ENCODE peak calls at places on chromosomes 12 and 14, in six cellular contexts. K, I, A, D, Y and R are unnamed samples.

GRCh38 chr12:7439579-7440505 is 4.1 kb downstream of the CD163L1 start:
- DNase-seq in K (no peak), I (peak), A (peak), D (peak), Y (peak), R (peak)

GRCh38 chr14:59630281-59630963 is 53.8 kb upstream of the CCDC175 start:
- DNase-seq in K (no peak), I (peak), A (no peak), D (peak), Y (peak), R (peak)

GRCh38 chr14:99266181-99267178 is 5.5 kb downstream of the BCL11B start:
- DNase-seq in K (peak), I (peak), A (peak), D (peak), Y (peak), R (peak)

GRCh38 chr14:83566567-83566966 is 1963.4 kb upstream of the FLRT2 start:
- DNase-seq in K (no peak), I (no peak), A (no peak), D (no peak), Y (no peak), R (no peak)

GRCh38 chr12:2498961-2499500 is 295.7 kb upstream of the FKBP4 start:
- DNase-seq in K (no peak), I (no peak), A (peak), D (no peak), Y (no peak), R (no peak)

GRCh38 chr14:50762001-50762930 is 68.7 kb downstream of the NIN start:
- DNase-seq in K (no peak), I (no peak), A (no peak), D (peak), Y (no peak), R (no peak)

GRCh38 chr14:28767239-28767850 is 758 bp downstream of the FOXG1 start:
- DNase-seq in K (no peak), I (no peak), A (no peak), D (no peak), Y (no peak), R (no peak)

GRCh38 chr14:94946244-94946643 is 176.3 kb upstream of the GSC start:
- DNase-seq in K (no peak), I (no peak), A (no peak), D (no peak), Y (no peak), R (no peak)

GRCh38 chr12:96907681-96908163 is 665 bp downstream of the NEDD1 start:
- DNase-seq in K (no peak), I (peak), A (peak), D (peak), Y (no peak), R (peak)

GRCh38 chr12:95802482-95803264 is 12.1 kb upstream of the NTN4 start:
- DNase-seq in K (no peak), I (no peak), A (no peak), D (peak), Y (no peak), R (no peak)

GRCh38 chr14:49578141-49578540 is 8.0 kb downstream of the RPS29 start:
- DNase-seq in K (no peak), I (no peak), A (no peak), D (no peak), Y (no peak), R (no peak)

DNA sequence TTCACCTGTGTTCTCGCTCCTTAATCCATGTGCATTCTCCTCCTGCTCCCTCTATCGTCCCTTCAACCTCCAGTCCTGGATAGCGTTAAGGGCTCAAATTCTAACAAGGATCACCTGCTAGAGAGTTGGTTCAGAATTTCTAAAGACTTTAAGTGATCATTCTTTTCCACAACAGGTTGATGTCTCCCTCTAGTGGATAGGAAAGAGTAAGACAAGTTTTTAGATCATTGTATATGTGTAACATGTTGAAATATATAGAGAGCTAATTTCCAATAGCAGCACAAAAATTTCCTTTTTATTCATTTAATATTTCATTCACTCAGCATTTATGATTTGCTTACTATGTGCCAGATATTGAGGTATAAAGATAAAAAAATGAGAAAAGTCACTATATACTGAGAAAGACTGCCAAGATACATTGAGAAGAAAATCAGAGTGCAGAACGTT is 9.3 kb upstream of the ESR2 start:
- DNase-seq in K (no peak), I (no peak), A (no peak), D (peak), Y (no peak), R (peak)
- TF ChIP-seq CTCF in K (peak), I (peak), A (peak), D (peak), Y (peak), R (peak)

GRCh38 chr12:71125949-71126348 is 31.9 kb downstream of the TSPAN8 start:
- DNase-seq in K (no peak), I (no peak), A (no peak), D (no peak), Y (no peak), R (no peak)

GRCh38 chr12:71124833-71125460 is 32.9 kb downstream of the TSPAN8 start:
- DNase-seq in K (no peak), I (no peak), A (no peak), D (no peak), Y (no peak), R (no peak)

GRCh38 chr12:71129364-71129763 is 28.4 kb downstream of the TSPAN8 start:
- DNase-seq in K (no peak), I (no peak), A (no peak), D (no peak), Y (no peak), R (no peak)

GRCh38 chr12:71128191-71128590 is 29.6 kb downstream of the TSPAN8 start:
- DNase-seq in K (no peak), I (no peak), A (no peak), D (peak), Y (no peak), R (no peak)

GRCh38 chr12:71125515-71125914 is 32.3 kb downstream of the TSPAN8 start:
- DNase-seq in K (no peak), I (no peak), A (no peak), D (peak), Y (no peak), R (no peak)
- TF ChIP-seq CTCF in K (no peak), I (no peak), A (no peak), D (peak), Y (no peak), R (no peak)

GRCh38 chr12:55049676-55050075 is 29.9 kb downstream of the NEUROD4 start:
- DNase-seq in K (no peak), I (no peak), A (no peak), D (no peak), Y (no peak), R (no peak)

DNA sequence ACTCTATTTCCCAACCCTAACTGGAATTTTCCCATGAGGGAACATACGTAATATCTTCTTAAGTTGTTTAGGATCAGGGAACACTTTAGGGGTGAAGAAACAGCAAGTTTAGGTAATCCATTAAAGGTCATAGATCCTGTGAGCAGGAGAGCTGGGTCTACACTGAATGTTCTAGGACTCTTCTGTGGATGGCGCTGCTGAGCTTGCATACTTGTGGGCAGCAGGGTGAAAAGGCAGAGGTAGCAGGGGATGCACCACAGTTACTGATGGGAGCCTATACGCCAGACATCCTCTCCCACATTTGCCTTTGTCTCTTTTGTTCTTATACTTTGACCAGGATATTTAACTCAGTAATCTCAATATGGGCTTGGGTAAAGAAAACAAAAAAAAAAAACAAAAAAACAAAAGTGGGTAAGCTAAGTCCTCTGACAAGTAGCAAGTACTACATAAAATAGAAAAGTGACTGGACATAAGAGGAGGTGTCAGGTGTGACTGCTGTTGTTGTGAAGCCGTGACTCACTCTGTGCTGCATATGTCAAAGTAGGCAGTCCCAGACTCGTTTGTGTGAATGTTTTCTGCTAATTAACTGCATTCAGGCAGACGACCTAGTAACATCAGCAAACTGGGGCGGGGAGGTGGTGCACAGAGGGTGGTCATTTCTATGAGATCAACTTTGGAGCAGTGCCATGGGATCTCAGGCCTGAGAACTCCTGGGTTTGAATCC is 31.6 kb downstream of the NEUROD4 start:
- DNase-seq in K (no peak), I (no peak), A (no peak), D (no peak), Y (peak), R (no peak)
- TF ChIP-seq CTCF in K (no peak), I (no peak), A (no peak), D (no peak), Y (no peak), R (no peak)

DNA sequence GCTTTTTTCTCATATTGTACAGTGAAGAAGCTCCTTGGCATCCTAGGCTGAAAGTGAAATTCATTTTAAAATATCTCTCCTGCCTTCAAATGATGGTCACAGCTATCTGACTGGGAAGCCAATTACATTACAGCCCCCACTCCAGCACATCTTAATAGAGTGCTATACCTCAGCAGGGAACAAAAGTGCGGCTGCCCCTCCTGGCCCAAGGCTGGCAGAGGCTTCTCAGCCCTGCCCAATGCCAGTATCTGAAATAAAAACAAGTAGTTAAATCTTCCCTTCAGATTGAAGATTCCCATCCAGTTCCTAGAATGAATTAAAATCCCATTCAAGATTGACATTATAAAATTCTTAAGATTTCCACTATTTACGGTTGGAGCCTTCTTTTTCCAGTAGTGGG is 54.9 kb upstream of the GNG2 start:
- DNase-seq in K (no peak), I (no peak), A (no peak), D (no peak), Y (no peak), R (no peak)
- TF ChIP-seq CTCF in K (no peak), I (no peak), A (no peak), D (no peak), Y (no peak), R (no peak)

GRCh38 chr12:98644712-98645571 is at the start of the genes APAF1 and IKBIP:
- DNase-seq in K (peak), I (peak), A (peak), D (peak), Y (peak), R (peak)

GRCh38 chr12:98639526-98639925 is 5.1 kb downstream of the IKBIP start:
- DNase-seq in K (no peak), I (no peak), A (no peak), D (no peak), Y (no peak), R (no peak)

GRCh38 chr12:98645572-98646067 is 530 bp downstream of the APAF1 start:
- DNase-seq in K (no peak), I (no peak), A (no peak), D (no peak), Y (peak), R (no peak)

GRCh38 chr12:98646165-98646764 is 1.2 kb downstream of the APAF1 start:
- DNase-seq in K (no peak), I (no peak), A (no peak), D (peak), Y (no peak), R (no peak)

GRCh38 chr12:98644433-98644711 is 216 bp downstream of the IKBIP start:
- DNase-seq in K (no peak), I (peak), A (no peak), D (no peak), Y (peak), R (no peak)
- TF ChIP-seq CTCF in K (peak), I (no peak), A (no peak), D (no peak), Y (no peak), R (no peak)

GRCh38 chr12:44003721-44004120 is 167.8 kb downstream of the TMEM117 start:
- DNase-seq in K (no peak), I (no peak), A (no peak), D (no peak), Y (no peak), R (no peak)

GRCh38 chr12:44002607-44003006 is 166.7 kb downstream of the TMEM117 start:
- DNase-seq in K (no peak), I (no peak), A (no peak), D (no peak), Y (no peak), R (no peak)

GRCh38 chr12:44000309-44000952 is 164.6 kb downstream of the TMEM117 start:
- DNase-seq in K (no peak), I (peak), A (peak), D (peak), Y (peak), R (peak)
- TF ChIP-seq CTCF in K (no peak), I (peak), A (peak), D (peak), Y (peak), R (peak)

DNA sequence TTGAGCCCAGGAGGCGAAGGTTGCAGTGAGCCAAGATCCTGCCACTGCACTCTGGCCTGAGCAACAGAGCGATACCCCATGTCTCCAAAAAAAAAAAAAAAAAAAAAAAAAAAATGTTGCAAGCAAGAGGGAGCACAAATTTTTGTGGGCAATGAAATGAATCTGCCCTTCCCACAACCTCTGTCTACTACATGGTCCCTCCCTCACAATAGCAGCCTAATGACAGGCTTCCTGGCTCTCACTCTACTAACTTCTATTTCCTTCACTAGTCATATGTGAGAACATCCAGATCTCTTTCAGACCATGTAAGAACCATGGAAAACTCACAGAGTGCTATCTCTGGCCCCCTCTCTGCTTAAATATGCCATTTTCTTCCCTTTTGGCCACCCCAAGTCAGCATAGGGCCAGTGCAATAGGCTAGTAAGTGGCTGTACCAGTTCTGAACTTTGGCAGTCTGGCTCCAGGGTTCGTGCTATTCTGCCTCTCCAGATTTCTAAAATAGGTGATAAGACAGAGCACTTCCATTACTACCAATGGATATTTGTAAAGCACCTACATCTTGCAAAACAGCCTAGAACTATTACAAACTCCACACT is 7.1 kb downstream of the OSBPL8 start:
- DNase-seq in K (no peak), I (no peak), A (no peak), D (peak), Y (no peak), R (no peak)
- TF ChIP-seq CTCF in K (no peak), I (no peak), A (no peak), D (no peak), Y (no peak), R (no peak)

GRCh38 chr14:79011920-79012204 is 841.7 kb downstream of the NRXN3 start:
- DNase-seq in K (no peak), I (no peak), A (no peak), D (no peak), Y (no peak), R (no peak)

GRCh38 chr14:79009286-79009685 is 839.1 kb downstream of the NRXN3 start:
- DNase-seq in K (no peak), I (no peak), A (no peak), D (no peak), Y (no peak), R (no peak)

GRCh38 chr14:79016828-79017505 is 846.8 kb downstream of the NRXN3 start:
- DNase-seq in K (no peak), I (no peak), A (no peak), D (peak), Y (no peak), R (no peak)

GRCh38 chr14:79011091-79011919 is 841.1 kb downstream of the NRXN3 start:
- DNase-seq in K (no peak), I (peak), A (no peak), D (peak), Y (no peak), R (peak)
- TF ChIP-seq CTCF in K (no peak), I (peak), A (no peak), D (peak), Y (peak), R (peak)

GRCh38 chr12:131226345-131227265 is 272.9 kb downstream of the ADGRD1 start:
- DNase-seq in K (no peak), I (no peak), A (no peak), D (no peak), Y (no peak), R (no peak)
- TF ChIP-seq CTCF in K (no peak), I (no peak), A (no peak), D (no peak), Y (no peak), R (no peak)

DNA sequence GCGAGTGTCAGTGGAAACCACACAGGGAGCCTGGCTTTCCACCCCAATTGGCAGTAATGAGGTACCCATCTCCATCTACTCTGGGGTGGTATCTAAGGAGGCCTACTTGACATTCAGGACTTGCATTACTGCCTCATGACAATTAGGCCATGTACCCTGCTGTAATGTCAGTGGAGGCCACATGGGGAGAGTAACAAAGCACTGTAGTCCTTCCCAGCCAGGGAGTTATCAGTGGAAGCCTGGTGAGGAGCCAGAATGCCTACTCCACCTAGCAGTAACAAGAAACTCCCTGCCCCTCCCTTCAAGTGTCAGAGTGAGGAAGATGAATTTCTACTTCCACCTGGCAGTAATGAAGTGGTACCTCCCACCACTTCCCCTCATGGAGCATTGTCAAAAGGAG is 12.5 kb downstream of the TIMM9 start:
- DNase-seq in K (no peak), I (no peak), A (no peak), D (peak), Y (no peak), R (no peak)
- TF ChIP-seq CTCF in K (no peak), I (no peak), A (no peak), D (no peak), Y (no peak), R (no peak)